ENCODE peak calls at places on chromosome 20, in eight cellular contexts. P is AG04450; A is lower lobe of right lung; R is epithelial cell of proximal tubule; B is cardiac fibroblast; N is esophagus muscularis mucosa; H is naive thymus-derived CD4-positive, alpha-beta T cell; E is CD4-positive, CD25-positive, alpha-beta regulatory T cell. S is an unnamed sample.

GRCh38 chr20:46400828-46401477 is 5.5 kb downstream of the ELMO2 start:
- DNase-seq in B (peak; percentile 53), H (no peak), E (peak; percentile 86), R (no peak), P (no peak), N (no peak), A (no peak), S (peak; percentile 85)

GRCh38 chr20:52224920-52225319 is 33.3 kb upstream of the ZFP64 start:
- DNase-seq in A (no peak), E (no peak), H (no peak), B (no peak), P (no peak), N (no peak), R (no peak), S (no peak)

GRCh38 chr20:59992531-59992930 is 34.3 kb downstream of the CDH26 start:
- DNase-seq in B (no peak), R (no peak), N (no peak), A (no peak), E (no peak), H (no peak), P (no peak), S (no peak)

GRCh38 chr20:24586523-24586840 is 117.1 kb downstream of the SYNDIG1 start:
- DNase-seq in R (no peak), P (no peak), N (no peak), B (no peak), E (no peak), A (no peak), H (no peak), S (no peak)

GRCh38 chr20:36439731-36440072 is 101.6 kb upstream of the MYL9 start:
- DNase-seq in B (no peak), E (no peak), N (no peak), H (no peak), R (no peak), P (no peak), A (no peak), S (no peak)

GRCh38 chr20:5689451-5689850 is 60.8 kb upstream of the SHLD1 start:
- DNase-seq in H (no peak), N (no peak), A (no peak), P (no peak), B (no peak), R (no peak), E (no peak), S (no peak)

GRCh38 chr20:48124960-48125359 is 339.7 kb upstream of the SULF2 start:
- DNase-seq in A (no peak), N (no peak), H (no peak), E (no peak), P (no peak), R (no peak), B (no peak), S (no peak)

GRCh38 chr20:38114353-38114791 is 50.7 kb downstream of the TGM2 start:
- DNase-seq in B (peak; percentile 46), R (no peak), N (peak; percentile 45), A (no peak), P (no peak), E (no peak), H (no peak), S (no peak)

GRCh38 chr20:5448449-5449118 is 131.8 kb upstream of the PROKR2 start:
- DNase-seq in A (no peak), P (peak; percentile 2), B (peak; percentile 56), H (no peak), R (no peak), N (peak; percentile 90), E (peak; percentile 39), S (peak; percentile 22)

GRCh38 chr20:3874194-3874824 is 14.9 kb upstream of the PANK2 start:
- DNase-seq in N (no peak), P (no peak), R (no peak), B (peak; percentile 29), H (no peak), A (no peak), E (no peak), S (no peak)

GRCh38 chr20:62740286-62741141 is 31.9 kb downstream of the NTSR1 start:
- DNase-seq in H (peak; percentile 44), A (peak; percentile 48), P (peak; percentile 68), N (no peak), R (no peak), B (peak; percentile 80), E (peak; percentile 97), S (peak; percentile 84)
- H3K4me3 ChIP-seq in H (peak overlapping the region; percentile 70), A (peak overlapping the region; percentile 23), P (peak overlapping the region; percentile 22), N (peak overlapping the region; percentile 2), R (no peak overlapping the region), B (peak overlapping the region; percentile 29), E (peak overlapping the region; percentile 75), S (peak overlapping the region; percentile 63)

DNA sequence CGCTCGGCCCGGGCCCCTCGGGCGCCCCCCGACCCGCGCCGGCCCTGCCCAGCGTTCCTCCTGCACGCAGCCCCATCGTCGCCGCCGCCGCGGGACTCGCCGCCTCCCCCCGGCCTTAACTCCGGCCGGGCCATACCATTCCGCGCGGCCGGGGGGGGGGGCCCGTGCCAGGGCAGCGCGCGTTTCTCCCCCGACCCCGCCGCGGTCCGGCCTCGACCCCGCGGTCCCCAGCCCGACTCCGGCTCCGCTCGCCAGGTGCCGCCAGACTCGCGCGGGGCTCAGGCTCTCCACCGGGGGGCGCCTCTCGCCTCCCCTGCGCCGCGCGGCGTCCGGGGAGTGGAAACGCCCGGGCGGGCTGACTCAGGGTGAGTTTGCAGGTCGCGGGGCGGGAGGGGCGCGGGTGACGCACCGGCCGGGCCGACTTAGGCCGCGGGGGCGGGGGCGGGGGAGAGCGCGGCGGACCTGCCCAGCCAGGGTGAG is at the start of gene SRXN1:
- DNase-seq in P (peak; percentile 81), H (peak; percentile 69), E (peak; percentile 83), N (peak; percentile 96), R (peak; percentile 20), A (peak; percentile 95), B (peak; percentile 96), S (peak; percentile 64)
- H3K4me3 ChIP-seq in P (peak within 1 kb of the TSS; percentile 98), H (peak within 1 kb of the TSS; percentile 53), E (peak within 1 kb of the TSS; percentile 84), N (peak within 1 kb of the TSS; percentile 77), R (peak within 1 kb of the TSS; percentile 98), A (peak within 1 kb of the TSS; percentile 90), B (peak within 1 kb of the TSS; percentile 97), S (peak within 1 kb of the TSS; percentile 57)

GRCh38 chr20:35172434-35172806 is 548 bp downstream of the PROCR start:
- DNase-seq in N (no peak), H (no peak), P (no peak), A (no peak), E (no peak), R (no peak), B (no peak), S (no peak)
- H3K4me3 ChIP-seq in N (peak overlapping the region; percentile 46), H (no peak overlapping the region), P (peak overlapping the region; percentile 75), A (peak overlapping the region; percentile 49), E (no peak overlapping the region), R (peak overlapping the region; percentile 52), B (peak overlapping the region; percentile 56), S (no peak overlapping the region)

GRCh38 chr20:57869951-57870315 is 160.1 kb upstream of the PMEPA1 start:
- DNase-seq in E (no peak), N (no peak), H (no peak), A (no peak), B (no peak), R (no peak), P (no peak), S (no peak)

GRCh38 chr20:57867807-57868206 is 158.0 kb upstream of the PMEPA1 start:
- DNase-seq in H (no peak), N (peak; percentile 31), B (no peak), A (no peak), P (no peak), E (no peak), R (no peak), S (no peak)

GRCh38 chr20:57868310-57868709 is 158.5 kb upstream of the PMEPA1 start:
- DNase-seq in E (no peak), A (no peak), P (no peak), N (peak; percentile 83), B (no peak), H (no peak), R (no peak), S (no peak)

GRCh38 chr20:57870597-57871236 is 160.9 kb upstream of the PMEPA1 start:
- DNase-seq in H (no peak), A (no peak), R (no peak), B (no peak), E (no peak), P (no peak), N (peak; percentile 72), S (no peak)

GRCh38 chr20:57869291-57869950 is 159.6 kb upstream of the PMEPA1 start:
- DNase-seq in B (no peak), E (no peak), R (no peak), P (no peak), A (no peak), H (no peak), N (peak; percentile 89), S (no peak)
- H3K4me3 ChIP-seq in B (no peak overlapping the region), E (no peak overlapping the region), R (no peak overlapping the region), P (no peak overlapping the region), A (no peak overlapping the region), H (no peak overlapping the region), N (no peak overlapping the region), S (no peak overlapping the region)

GRCh38 chr20:62389601-62390087 is 2.7 kb downstream of the RPS21 start:
- DNase-seq in N (no peak), R (no peak), A (no peak), H (no peak), B (no peak), E (no peak), P (no peak), S (no peak)

GRCh38 chr20:62386383-62387218 is at the start of gene RPS21:
- DNase-seq in B (peak; percentile 91), P (peak; percentile 61), H (peak; percentile 89), R (no peak), E (peak; percentile 95), A (peak; percentile 95), N (peak; percentile 98), S (peak; percentile 92)

GRCh38 chr20:62388839-62389600 is 2.1 kb downstream of the RPS21 start:
- DNase-seq in E (no peak), H (no peak), P (no peak), R (no peak), A (no peak), B (no peak), N (no peak), S (no peak)

GRCh38 chr20:62387219-62387913 is 463 bp downstream of the RPS21 start:
- DNase-seq in P (no peak), H (no peak), A (no peak), R (no peak), B (no peak), E (no peak), N (no peak), S (no peak)

DNA sequence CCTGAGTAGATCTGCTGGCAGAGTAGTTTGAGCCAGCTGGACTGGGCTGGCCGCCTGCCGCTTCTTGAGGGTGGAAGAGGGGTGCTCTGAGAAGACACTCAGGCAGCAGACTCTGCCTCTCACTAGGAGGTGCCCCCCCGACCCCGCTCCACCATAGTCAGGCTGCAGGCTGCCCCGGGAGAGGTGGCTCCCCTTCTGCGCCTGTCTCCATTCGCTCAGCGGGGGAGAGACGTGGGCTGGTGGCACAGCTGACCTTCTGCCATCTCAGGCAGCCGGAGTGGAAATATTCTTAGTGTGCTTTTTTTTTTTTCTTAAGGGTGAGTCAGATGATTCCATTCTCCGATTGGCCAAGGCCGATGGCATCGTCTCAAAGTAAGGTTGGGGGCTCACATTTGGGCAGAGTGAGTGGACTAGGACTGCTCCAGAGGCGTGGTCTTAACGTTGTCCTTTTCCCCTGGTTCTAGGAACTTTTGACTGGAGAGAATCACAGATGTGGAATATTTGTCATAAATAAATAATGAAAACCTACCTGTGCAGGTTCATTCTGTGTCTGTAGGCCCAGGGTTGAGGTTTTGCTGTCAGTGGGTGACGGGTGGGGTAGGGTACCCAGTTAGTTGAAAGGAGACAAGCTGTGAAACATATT is 1.2 kb downstream of the RPS21 start:
- DNase-seq in R (no peak), H (no peak), E (no peak), A (no peak), N (no peak), B (no peak), P (no peak), S (no peak)
- H3K4me3 ChIP-seq in R (peak overlapping the region; percentile 99), H (peak overlapping the region; percentile 94), E (peak overlapping the region; percentile 84), A (peak overlapping the region; percentile 95), N (peak overlapping the region; percentile 100), B (peak overlapping the region; percentile 97), P (peak overlapping the region; percentile 99), S (peak overlapping the region; percentile 59)